ENCODE peak calls at places on chromosomes 12 and 14, in seven cellular contexts. Z is esophagus squamous epithelium, W is prostate gland, M is brain microvascular endothelial cell, Y is adrenal gland, P is bronchial epithelial cell, B is psoas muscle. Q is an unnamed sample.

GRCh38 chr12:107847830-107848229 is 73.3 kb downstream of the ASCL4 start:
- DNase-seq in B (no peak), Z (no peak), M (no peak), P (peak; percentile 16), Y (no peak), W (no peak), Q (no peak)

GRCh38 chr12:111766608-111767361 is at the start of gene ALDH2:
- DNase-seq in Y (peak; percentile 81), B (peak; percentile 85), M (no peak), Z (no peak), W (peak; percentile 81), P (no peak), Q (peak; percentile 90)

GRCh38 chr12:126191037-126191891 is 1126.0 kb downstream of the AACS start:
- DNase-seq in P (no peak), B (no peak), M (no peak), Y (no peak), Z (no peak), W (no peak), Q (peak; percentile 5)

GRCh38 chr12:89529738-89530137 is 3.9 kb upstream of the POC1B start:
- DNase-seq in B (no peak), M (peak; percentile 18), Z (no peak), Y (no peak), P (peak; percentile 64), W (no peak), Q (no peak)

GRCh38 chr12:7555752-7556151 is 52.2 kb upstream of the CD163 start:
- DNase-seq in Y (no peak), B (no peak), W (no peak), P (peak; percentile 33), M (peak; percentile 77), Z (no peak), Q (no peak)

GRCh38 chr14:35617500-35617899 is 83.5 kb downstream of the INSM2 start:
- DNase-seq in Y (no peak), B (no peak), W (no peak), M (no peak), Z (no peak), P (no peak), Q (no peak)

GRCh38 chr14:101065696-101066694 is 162.5 kb upstream of the RTL1 start:
- DNase-seq in Z (no peak), Y (peak; percentile 7), W (no peak), M (no peak), P (no peak), B (peak; percentile 27), Q (no peak)

GRCh38 chr12:48366131-48366530 is 15.4 kb upstream of the ZNF641 start:
- DNase-seq in W (no peak), Z (no peak), P (no peak), B (no peak), M (no peak), Y (no peak), Q (no peak)

GRCh38 chr12:7844131-7844530 is 28.6 kb downstream of the SLC2A14 start:
- DNase-seq in Z (no peak), B (no peak), W (no peak), M (peak; percentile 25), Y (no peak), P (no peak), Q (no peak)

GRCh38 chr12:643478-644292 is 19.6 kb downstream of the NINJ2 start:
- DNase-seq in W (no peak), Y (no peak), B (peak; percentile 79), P (no peak), M (no peak), Z (no peak), Q (no peak)

GRCh38 chr12:108201808-108202207 is 72.7 kb downstream of the WSCD2 start:
- DNase-seq in M (no peak), Z (no peak), B (no peak), W (no peak), P (no peak), Y (no peak), Q (no peak)

GRCh38 chr12:65881965-65882413 is 57.7 kb downstream of the HMGA2 start:
- DNase-seq in Y (peak; percentile 33), P (no peak), W (peak; percentile 50), M (no peak), B (peak; percentile 91), Z (no peak), Q (no peak)

GRCh38 chr14:104316121-104316722 is 177.8 kb downstream of the KIF26A start:
- DNase-seq in M (no peak), P (no peak), Y (no peak), Z (no peak), B (peak; percentile 23), W (no peak), Q (no peak)

GRCh38 chr14:50403433-50403832 is 6.8 kb upstream of the CDKL1 start:
- DNase-seq in W (no peak), M (no peak), P (no peak), Y (no peak), Z (no peak), B (no peak), Q (no peak)

GRCh38 chr12:71045781-71046180 is 112.0 kb downstream of the TSPAN8 start:
- DNase-seq in P (no peak), M (peak; percentile 27), Z (no peak), Y (no peak), B (no peak), W (no peak), Q (no peak)

GRCh38 chr14:90538716-90539495 is 142.1 kb downstream of the CALM1 start:
- DNase-seq in M (no peak), W (no peak), P (no peak), Y (no peak), B (no peak), Z (no peak), Q (peak; percentile 49)

GRCh38 chr14:58864751-58865519 is 227.2 kb downstream of the DACT1 start:
- DNase-seq in P (no peak), W (no peak), Z (no peak), M (no peak), Y (no peak), B (no peak), Q (peak; percentile 32)

DNA sequence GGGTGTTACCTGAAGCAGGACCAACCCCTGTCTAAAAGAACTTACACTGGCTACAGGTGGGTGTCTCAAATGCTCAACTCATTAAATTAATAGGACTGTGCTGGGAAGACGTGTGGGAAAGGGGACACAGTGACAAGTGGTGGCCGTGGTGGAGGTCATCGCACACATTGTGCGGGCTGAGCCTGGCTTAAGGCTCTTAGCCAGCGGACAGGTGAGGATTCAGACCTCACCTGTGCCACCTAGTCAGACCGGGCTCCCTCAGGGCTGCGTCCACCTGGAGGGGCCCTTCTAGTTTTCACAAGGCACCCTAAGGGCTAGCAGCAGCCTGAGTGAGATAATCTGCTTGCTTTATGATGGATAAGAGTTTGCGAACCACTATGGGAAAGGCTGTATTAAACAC is 125.2 kb upstream of the FKBP4 start:
- DNase-seq in Y (no peak), W (no peak), Z (no peak), B (no peak), P (no peak), M (no peak), Q (no peak)
- H3K36me3 ChIP-seq in Y (peaks cover 4% of the 10 kb centered on the region), W (no peaks in the 10 kb centered on the region), Z (peaks cover 45% of the 10 kb centered on the region), B (no peaks in the 10 kb centered on the region), P (no peaks in the 10 kb centered on the region), M (no peaks in the 10 kb centered on the region), Q (no peaks in the 10 kb centered on the region)

DNA sequence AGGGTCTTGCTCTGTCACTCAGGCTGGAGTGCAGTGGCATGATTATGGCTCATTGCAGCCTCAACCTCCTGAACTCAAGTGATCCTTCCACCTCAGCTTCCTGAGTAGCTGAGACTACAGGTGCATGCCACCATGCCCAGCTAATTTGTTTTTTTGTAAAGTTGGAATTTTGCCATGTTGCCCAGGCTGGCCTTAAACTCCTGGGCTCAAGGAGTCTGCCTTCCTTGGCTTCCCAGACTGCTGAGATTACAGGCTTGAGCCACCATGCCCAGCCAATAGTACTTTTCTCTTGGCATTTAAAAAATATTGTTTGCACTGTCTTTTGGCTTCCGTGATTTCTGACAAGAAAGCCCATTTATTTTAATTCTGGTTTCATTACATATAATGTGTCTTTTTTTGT is 61.3 kb downstream of the DIP2B start:
- DNase-seq in Y (no peak), P (no peak), W (no peak), Z (no peak), M (no peak), B (no peak), Q (no peak)
- H3K27me3 ChIP-seq in Y (no peaks in the 10 kb centered on the region), P (no peaks in the 10 kb centered on the region), W (no peaks in the 10 kb centered on the region), Z (no peaks in the 10 kb centered on the region), M (no peaks in the 10 kb centered on the region), B (no peaks in the 10 kb centered on the region), Q (no peaks in the 10 kb centered on the region)

GRCh38 chr14:86035882-86036281 is 505.9 kb downstream of the FLRT2 start:
- DNase-seq in W (no peak), B (no peak), Z (no peak), P (peak; percentile 31), M (no peak), Y (no peak), Q (peak; percentile 43)
- TF ChIP-seq CTCF in W (no peak), B (no peak), Z (peak; percentile 40), P (peak; percentile 55), M (peak; percentile 73), Y (no peak), Q (peak; percentile 69)

DNA sequence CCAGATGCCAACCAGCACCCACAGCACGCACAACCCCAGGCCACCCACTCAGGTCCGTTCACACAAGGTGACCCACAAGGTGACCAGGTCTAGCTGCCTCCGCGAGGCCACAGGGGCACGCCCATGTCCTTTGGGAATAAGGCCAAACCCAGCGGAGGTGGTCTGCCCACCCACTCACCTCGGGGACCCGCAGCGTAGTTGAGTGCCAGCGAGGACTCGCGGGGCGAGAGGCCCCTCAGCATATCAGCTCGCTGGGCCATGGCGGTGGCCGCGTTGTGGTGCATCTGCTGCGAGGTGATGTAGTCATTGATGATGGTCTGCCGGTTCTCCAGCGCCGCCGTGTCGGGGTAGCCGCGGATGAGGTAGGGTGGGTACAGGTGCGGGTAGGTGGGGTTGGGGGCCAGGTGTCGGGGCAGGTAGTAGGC is 46.8 kb downstream of the RFLNA start:
- DNase-seq in W (no peak), Y (no peak), M (no peak), Z (no peak), P (no peak), B (no peak), Q (no peak)
- H3K36me3 ChIP-seq in W (peaks cover 37% of the 10 kb centered on the region), Y (peaks cover 84% of the 10 kb centered on the region), M (peaks cover 87% of the 10 kb centered on the region), Z (peaks cover 99% of the 10 kb centered on the region), P (peaks cover 26% of the 10 kb centered on the region), B (peaks cover 84% of the 10 kb centered on the region), Q (peaks cover 78% of the 10 kb centered on the region)

Q was measured in BE2C.